ENCODE peak calls at places on chromosomes 1 and 21, in four cellular contexts. H is hepatocyte, R is psoas muscle, G is endothelial cell of umbilical vein. C is an unnamed sample.

GRCh38 chr1:6700853-6701436 is 671 bp downstream of the DNAJC11 start:
- DNase-seq in R (no peak), H (no peak), G (no peak), C (no peak)

GRCh38 chr1:225549821-225550220 is 103.1 kb downstream of the ENAH start:
- DNase-seq in H (no peak), R (no peak), G (no peak), C (no peak)

GRCh38 chr1:29251164-29252130 is 15.1 kb downstream of the PTPRU start:
- DNase-seq in R (no peak), G (no peak), H (no peak), C (no peak)

GRCh38 chr21:36170823-36171222 is 14.2 kb downstream of the DOP1B start:
- DNase-seq in R (no peak), G (no peak), H (no peak), C (no peak)

GRCh38 chr1:102098081-102098480 is 101.4 kb upstream of the OLFM3 start:
- DNase-seq in G (no peak), R (no peak), H (no peak), C (no peak)

GRCh38 chr1:30191154-30191702 is 532.2 kb downstream of the MATN1 start:
- DNase-seq in G (no peak), R (peak; percentile 23), H (peak; percentile 68), C (peak; percentile 30)

GRCh38 chr1:7145947-7146346 is 360.7 kb downstream of the CAMTA1 start:
- DNase-seq in R (no peak), G (no peak), H (no peak), C (no peak)

GRCh38 chr21:29078884-29079765 is 5.7 kb upstream of the CCT8 start:
- DNase-seq in R (no peak), G (no peak), H (no peak), C (peak; percentile 29)

GRCh38 chr1:167904641-167905040 is 9.3 kb downstream of the ADCY10 start:
- DNase-seq in R (no peak), H (no peak), G (peak; percentile 59), C (no peak)

GRCh38 chr1:199725002-199725401 is 302.5 kb upstream of the NR5A2 start:
- DNase-seq in H (peak; percentile 11), G (no peak), R (no peak), C (no peak)

GRCh38 chr1:210607361-210607760 is 278.7 kb downstream of the HHAT start:
- DNase-seq in R (no peak), H (no peak), G (no peak), C (no peak)

GRCh38 chr21:40706161-40706560 is 140.8 kb downstream of the DSCAM start:
- DNase-seq in H (no peak), G (no peak), R (no peak), C (no peak)

GRCh38 chr21:41537356-41537755 is 29.4 kb upstream of the TMPRSS2 start:
- DNase-seq in H (no peak), R (no peak), G (no peak), C (no peak)

GRCh38 chr1:119711804-119712341 is at the start of gene PHGDH:
- DNase-seq in R (peak; percentile 63), G (peak; percentile 75), H (peak; percentile 89), C (peak; percentile 68)

GRCh38 chr1:5481889-5482288 is 510.3 kb downstream of the NPHP4 start:
- DNase-seq in H (peak; percentile 38), R (no peak), G (no peak), C (no peak)

GRCh38 chr1:239428311-239428710 is 41.9 kb downstream of the CHRM3 start:
- DNase-seq in R (no peak), H (no peak), G (no peak), C (no peak)

GRCh38 chr1:76832521-76832920 is 34.8 kb upstream of the ST6GALNAC5 start:
- DNase-seq in G (no peak), R (no peak), H (no peak), C (no peak)

GRCh38 chr1:15358565-15359133 is 51.0 kb upstream of the EFHD2 start:
- DNase-seq in H (no peak), R (no peak), G (no peak), C (peak; percentile 61)

GRCh38 chr1:200118779-200119505 is 91.4 kb downstream of the NR5A2 start:
- DNase-seq in G (no peak), H (peak; percentile 10), R (no peak), C (no peak)

GRCh38 chr21:35291034-35291433 is 241.9 kb upstream of the RUNX1 start:
- DNase-seq in H (no peak), G (no peak), R (no peak), C (no peak)

GRCh38 chr1:7975212-7975865 is 13.8 kb downstream of the PARK7 start:
- DNase-seq in R (peak; percentile 62), H (peak; percentile 91), G (peak; percentile 81), C (peak; percentile 81)

GRCh38 chr1:24929876-24930702 is at the start of gene RUNX3:
- DNase-seq in G (no peak), R (peak; percentile 63), H (peak; percentile 45), C (peak; percentile 55)

GRCh38 chr21:41360072-41360821 is 1.6 kb upstream of the MX2 start:
- DNase-seq in H (no peak), R (peak; percentile 65), G (no peak), C (peak; percentile 65)

GRCh38 chr1:183926978-183927377 is 110.5 kb downstream of the COLGALT2 start:
- DNase-seq in R (no peak), H (peak; percentile 56), G (no peak), C (no peak)

GRCh38 chr1:85865183-85865582 is 156.9 kb upstream of the ZNHIT6 start:
- DNase-seq in H (no peak), R (no peak), G (no peak), C (no peak)

GRCh38 chr1:92768915-92769314 is 16.0 kb downstream of the EVI5 start:
- DNase-seq in G (no peak), H (no peak), R (no peak), C (no peak)

GRCh38 chr1:68506386-68506785 is 9.5 kb upstream of the DEPDC1 start:
- DNase-seq in R (no peak), G (no peak), H (no peak), C (no peak)

GRCh38 chr1:110309139-110309538 is 30.0 kb upstream of the RBM15 start:
- DNase-seq in R (no peak), G (no peak), H (no peak), C (no peak)

GRCh38 chr21:44739316-44739715 is 27.9 kb upstream of the TSPEAR start:
- DNase-seq in R (no peak), G (no peak), H (no peak), C (no peak)

GRCh38 chr1:22807340-22807739 is 96.7 kb downstream of the EPHB2 start:
- DNase-seq in H (no peak), G (no peak), R (no peak), C (no peak)

GRCh38 chr1:7299994-7300393 is 471.1 kb upstream of the VAMP3 start:
- DNase-seq in G (peak; percentile 70), R (no peak), H (peak; percentile 30), C (peak; percentile 16)

GRCh38 chr1:5947978-5948680 is 44.1 kb downstream of the NPHP4 start:
- DNase-seq in R (no peak), H (no peak), G (no peak), C (no peak)

GRCh38 chr1:11806307-11806936 is 431 bp downstream of the CLCN6 start:
- DNase-seq in R (no peak), H (peak; percentile 60), G (peak; percentile 45), C (peak; percentile 58)

DNA sequence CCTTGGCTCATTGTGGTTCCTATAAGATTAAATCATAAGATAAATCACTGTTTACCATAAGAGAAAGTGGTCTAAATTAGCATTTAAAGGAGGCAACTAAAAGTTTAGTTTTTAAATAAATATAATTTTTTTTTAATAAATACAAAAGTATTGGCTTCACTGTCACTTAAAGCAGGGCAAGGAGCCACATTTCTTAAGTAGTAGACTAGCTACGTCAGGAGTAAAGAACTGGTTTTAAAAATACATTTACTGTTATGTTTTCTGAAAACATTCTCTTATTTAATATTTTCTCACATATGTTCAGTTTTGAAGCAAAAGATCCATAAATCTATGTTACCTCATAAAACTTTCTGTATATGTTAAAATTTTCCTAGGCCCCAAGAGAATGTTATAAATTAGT is 2.2 kb downstream of the ANGPTL1 start:
- DNase-seq in R (no peak), G (no peak), H (no peak), C (no peak)
- TF ChIP-seq CTCF in R (no peak), G (no peak), H (no peak), C (no peak)

DNA sequence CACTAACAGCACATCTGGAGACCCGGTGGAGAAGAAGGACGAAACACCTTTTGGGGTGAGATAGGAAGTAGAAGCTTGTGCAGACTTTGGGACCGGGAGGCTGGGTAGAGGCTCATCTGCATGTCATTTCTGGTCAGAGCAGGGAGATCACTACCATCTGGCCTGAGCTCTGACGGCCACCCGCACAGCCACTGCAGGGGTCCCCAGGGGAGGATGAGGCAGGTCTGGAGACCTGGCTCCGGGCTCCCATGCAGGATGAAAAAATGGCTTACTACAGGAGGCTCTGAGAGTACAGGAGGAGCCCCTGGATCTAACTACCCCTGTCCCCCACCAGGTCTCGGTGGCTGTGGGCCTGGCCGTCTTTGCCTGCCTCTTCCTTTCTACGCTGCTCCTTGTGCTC is 13.9 kb downstream of the NTRK1 start:
- DNase-seq in R (no peak), G (no peak), H (no peak), C (no peak)
- H3K27me3 ChIP-seq in R (no peaks in the 10 kb centered on the region), G (peaks cover 4% of the 10 kb centered on the region), H (peaks cover 32% of the 10 kb centered on the region), C (no peaks in the 10 kb centered on the region)

GRCh38 chr1:55833452-55834160 is 618.4 kb upstream of the USP24 start:
- DNase-seq in R (no peak), H (no peak), G (no peak), C (no peak)
- H3K27ac ChIP-seq in R (no peak overlapping the region), H (peak overlapping the region; percentile 37), G (no peak overlapping the region), C (no peak overlapping the region)

GRCh38 chr1:161365207-161365606 is 2.5 kb downstream of the CFAP126 start:
- DNase-seq in G (no peak), H (no peak), R (no peak), C (no peak)

GRCh38 chr1:161364332-161364731 is 3.3 kb downstream of the CFAP126 start:
- DNase-seq in R (no peak), H (no peak), G (no peak), C (no peak)

GRCh38 chr1:161373442-161373841 is 5.8 kb upstream of the CFAP126 start:
- DNase-seq in R (no peak), G (no peak), H (no peak), C (no peak)

GRCh38 chr1:161367684-161368398 is at the start of gene CFAP126:
- DNase-seq in R (peak; percentile 34), G (peak; percentile 81), H (peak; percentile 81), C (peak; percentile 38)
- TF ChIP-seq CTCF in R (no peak), G (peak; percentile 9), H (peak; percentile 21), C (no peak)

DNA sequence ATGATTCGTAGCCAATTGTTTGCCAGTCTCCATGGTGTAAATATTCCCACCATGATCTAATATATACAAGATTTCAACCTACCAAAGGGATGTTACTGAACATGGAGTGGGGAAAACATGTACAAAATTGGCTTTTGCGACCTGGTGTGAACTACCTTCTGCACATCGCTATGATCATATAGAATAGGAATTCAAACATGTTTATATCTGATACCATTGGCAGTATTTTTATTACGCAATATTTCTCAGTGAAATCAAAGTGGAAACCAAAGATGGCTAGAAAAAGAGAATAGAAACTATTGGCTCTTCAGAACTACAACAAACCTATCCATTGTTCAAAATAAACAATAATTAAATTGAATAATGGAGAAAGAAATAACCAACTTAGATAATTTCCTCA is 285.1 kb downstream of the TPR start:
- DNase-seq in H (no peak), G (no peak), R (no peak), C (no peak)
- H3K27me3 ChIP-seq in H (no peaks in the 10 kb centered on the region), G (no peaks in the 10 kb centered on the region), R (no peaks in the 10 kb centered on the region), C (no peaks in the 10 kb centered on the region)

GRCh38 chr1:212119863-212120262 is 84.3 kb downstream of the DTL start:
- DNase-seq in H (peak; percentile 24), G (no peak), R (no peak), C (no peak)
- H3K27ac ChIP-seq in H (no peak overlapping the region), G (no peak overlapping the region), R (peak overlapping the region; percentile 90), C (no peak overlapping the region)

C was measured in colonic mucosa.